ENCODE peak calls at places on chromosomes 13 and 19, in four cellular contexts. D, C, I and J are unnamed samples.

GRCh38 chr13:30792257-30793000 is 57.1 kb downstream of the ALOX5AP start:
- DNase-seq in D (peak; percentile 3), C (peak; percentile 61), I (no peak), J (no peak)

GRCh38 chr19:1970003-1970805 is 29.2 kb downstream of the CSNK1G2 start:
- DNase-seq in D (no peak), C (no peak), I (no peak), J (no peak)

GRCh38 chr19:2618611-2619010 is 83.9 kb downstream of the GNG7 start:
- DNase-seq in D (no peak), C (no peak), I (no peak), J (no peak)

GRCh38 chr19:11737964-11738745 is 591 bp downstream of the ZNF823 start:
- DNase-seq in D (peak; percentile 77), C (peak; percentile 67), I (no peak), J (peak; percentile 62)

GRCh38 chr19:3725640-3726310 is 17.6 kb downstream of the TJP3 start:
- DNase-seq in D (no peak), C (no peak), I (no peak), J (peak; percentile 61)

GRCh38 chr13:35720690-35721554 is 244.4 kb upstream of the MAB21L1 start:
- DNase-seq in D (peak; percentile 48), C (peak; percentile 31), I (no peak), J (peak; percentile 93)

GRCh38 chr13:50726164-50726563 is 117.3 kb downstream of the DLEU7 start:
- DNase-seq in D (no peak), C (no peak), I (no peak), J (no peak)

GRCh38 chr13:25170554-25171107 is 1.5 kb downstream of the AMER2 start:
- DNase-seq in D (no peak), C (no peak), I (no peak), J (peak; percentile 73)

GRCh38 chr13:110580800-110581199 is 19.3 kb upstream of the RAB20 start:
- DNase-seq in D (no peak), C (no peak), I (no peak), J (no peak)

GRCh38 chr13:39655041-39655568 is 357 bp upstream of the COG6 start:
- DNase-seq in D (peak; percentile 1), C (no peak), I (no peak), J (no peak)

GRCh38 chr19:47241919-47242644 is 11.1 kb upstream of the BBC3 start:
- DNase-seq in D (no peak), C (no peak), I (no peak), J (no peak)
- TF ChIP-seq HDAC6 in D (no peak), C (no peak), I (no peak), J (no peak)

DNA sequence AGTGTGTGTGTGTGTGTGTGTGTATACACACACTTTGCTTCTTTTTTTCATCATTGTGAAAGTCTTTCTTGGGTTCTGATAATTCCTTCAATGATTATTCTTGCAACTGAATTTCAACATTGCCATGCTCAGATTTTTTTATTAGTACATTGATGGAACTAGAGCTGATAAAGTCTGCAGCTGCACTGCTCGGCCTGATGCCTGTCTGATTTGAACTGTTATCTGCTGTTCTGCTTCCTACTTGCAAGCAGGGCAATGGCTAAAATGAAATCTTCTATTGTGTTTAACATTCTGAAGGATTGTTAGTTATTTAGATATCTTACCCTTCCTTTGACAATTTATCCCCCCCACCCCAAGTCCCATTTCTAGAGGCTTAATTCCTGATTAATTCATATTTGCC is 61.3 kb downstream of the OLFM4 start:
- DNase-seq in D (no peak), C (no peak), I (no peak), J (no peak)
- TF ChIP-seq EZH2 in D (no peak), C (no peak), I (no peak), J (no peak)

GRCh38 chr19:5775668-5776309 is 8.8 kb downstream of the PRR22 start:
- DNase-seq in D (no peak), C (no peak), I (no peak), J (no peak)
- TF ChIP-seq HDAC6 in D (no peak), C (no peak), I (no peak), J (no peak)

GRCh38 chr19:802497-802887 is 5.2 kb downstream of the PTBP1 start:
- DNase-seq in D (no peak), C (no peak), I (no peak), J (no peak)

GRCh38 chr19:801030-801860 is 4.0 kb downstream of the PTBP1 start:
- DNase-seq in D (no peak), C (no peak), I (no peak), J (no peak)

GRCh38 chr19:800360-801029 is 3.2 kb downstream of the PTBP1 start:
- DNase-seq in D (peak; percentile 58), C (peak; percentile 70), I (no peak), J (no peak)

GRCh38 chr19:802888-803561 is 5.8 kb downstream of the PTBP1 start:
- DNase-seq in D (no peak), C (no peak), I (no peak), J (no peak)

GRCh38 chr19:801861-802496 is 4.7 kb downstream of the PTBP1 start:
- DNase-seq in D (no peak), C (no peak), I (no peak), J (no peak)
- TF ChIP-seq EZH2 in D (no peak), C (no peak), I (no peak), J (no peak)